ENCODE peak calls at places on chromosomes 16 and 17, in ten cellular contexts. S is adrenal gland, X is bronchial epithelial cell, K is Peyer's patch, L is OCI-LY7, P is NCI-H1930, Y is AG04449, Z is neuronal stem cell, C is AG09319, W is G401. I is an unnamed sample.

GRCh38 chr16:4410335-4411075 is 5.9 kb downstream of the CORO7 start:
- DNase-seq in W (no peak), S (no peak), C (peak), L (no peak), Z (no peak), X (no peak), P (no peak), Y (peak), K (peak), I (no peak)

GRCh38 chr17:79290726-79291125 is 216.1 kb downstream of the ENGASE start:
- DNase-seq in C (no peak), S (no peak), Y (no peak), W (no peak), X (no peak), L (no peak), P (no peak), Z (no peak), K (no peak), I (no peak)

GRCh38 chr16:75433732-75434413 is 570 bp upstream of the CFDP1 start:
- DNase-seq in K (peak), W (peak), C (peak), X (peak), P (peak), L (no peak), S (peak), Z (no peak), Y (peak), I (no peak)

GRCh38 chr17:41810659-41811548 is 845 bp downstream of the P3H4 start:
- DNase-seq in L (no peak), P (no peak), C (no peak), S (peak), X (no peak), W (no peak), Y (no peak), K (no peak), Z (no peak), I (no peak)

GRCh38 chr17:76797441-76797840 is 59.5 kb downstream of the MFSD11 start:
- DNase-seq in P (no peak), X (no peak), Y (no peak), W (no peak), L (no peak), Z (no peak), C (no peak), S (no peak), K (no peak), I (no peak)

GRCh38 chr16:87278191-87279093 is 38.8 kb downstream of the C16orf95 start:
- DNase-seq in C (peak), P (no peak), Y (peak), W (peak), L (peak), S (peak), X (peak), K (peak), Z (peak), I (no peak)

GRCh38 chr17:18037482-18037881 is 1.5 kb downstream of the ATPAF2 start:
- DNase-seq in X (no peak), C (no peak), Z (no peak), K (no peak), W (no peak), S (no peak), P (no peak), Y (no peak), L (peak), I (no peak)

GRCh38 chr16:4404247-4404966 is 12.0 kb downstream of the CORO7 start:
- DNase-seq in Z (no peak), Y (no peak), W (peak), C (no peak), P (no peak), L (peak), X (peak), S (no peak), K (peak), I (no peak)

GRCh38 chr17:76725580-76726230 is 701 bp downstream of the JMJD6 start:
- DNase-seq in X (no peak), P (no peak), Z (no peak), K (peak), W (no peak), L (peak), Y (no peak), C (no peak), S (peak), I (peak)

GRCh38 chr17:74862108-74862901 is 2.6 kb upstream of the GRIN2C start:
- DNase-seq in P (no peak), C (peak), L (peak), W (peak), S (peak), K (peak), Z (peak), X (no peak), Y (no peak), I (no peak)

GRCh38 chr16:30028438-30029093 is 2.5 kb downstream of the TLCD3B start:
- DNase-seq in X (no peak), L (no peak), S (no peak), C (no peak), Z (peak), W (peak), K (no peak), Y (no peak), P (no peak), I (no peak)

GRCh38 chr16:51161440-51162195 is 10.5 kb upstream of the SALL1 start:
- DNase-seq in L (no peak), S (no peak), P (no peak), W (no peak), C (no peak), X (no peak), Z (no peak), Y (no peak), K (no peak), I (no peak)

GRCh38 chr16:397736-398332 is 835 bp downstream of the NME4 start:
- DNase-seq in Y (no peak), C (peak), S (peak), W (peak), Z (peak), P (peak), X (peak), L (peak), K (peak), I (no peak)

GRCh38 chr16:50386139-50386538 is 17.4 kb upstream of the BRD7 start:
- DNase-seq in S (no peak), X (no peak), Z (no peak), W (peak), L (no peak), P (no peak), C (no peak), K (no peak), Y (no peak), I (no peak)

GRCh38 chr16:3695610-3696369 is 21.5 kb downstream of the TRAP1 start:
- DNase-seq in C (no peak), Y (no peak), W (peak), X (no peak), L (no peak), S (no peak), Z (no peak), K (no peak), P (no peak), I (no peak)

GRCh38 chr17:42695500-42695899 is 13.2 kb downstream of the CNTNAP1 start:
- DNase-seq in K (no peak), P (no peak), L (no peak), X (no peak), S (no peak), C (no peak), Y (no peak), Z (no peak), W (no peak), I (no peak)

GRCh38 chr17:42404326-42405055 is 16.2 kb upstream of the STAT3 start:
- DNase-seq in W (no peak), X (no peak), Y (no peak), C (no peak), P (no peak), S (no peak), L (no peak), Z (no peak), K (no peak), I (no peak)

GRCh38 chr17:64377769-64378282 is 12.8 kb downstream of the PECAM1 start:
- DNase-seq in K (no peak), Z (no peak), S (no peak), L (no peak), P (no peak), W (no peak), Y (no peak), X (no peak), C (no peak), I (no peak)

GRCh38 chr17:32445976-32446375 is 1.7 kb downstream of the PSMD11 start:
- DNase-seq in P (no peak), Z (no peak), W (no peak), K (no peak), S (no peak), X (peak), Y (no peak), L (peak), C (no peak), I (no peak)

GRCh38 chr16:74726736-74727135 is 26.1 kb upstream of the MLKL start:
- DNase-seq in Y (no peak), K (no peak), Z (no peak), C (no peak), S (no peak), X (no peak), W (no peak), L (peak), P (no peak), I (no peak)

GRCh38 chr16:85300451-85300968 is 188.2 kb upstream of the CIBAR2 start:
- DNase-seq in X (peak), C (no peak), P (no peak), S (no peak), K (no peak), W (peak), Y (no peak), L (no peak), Z (no peak), I (no peak)

GRCh38 chr17:77479372-77479781 is 338.6 kb downstream of the SEC14L1 start:
- DNase-seq in C (no peak), Y (no peak), K (no peak), S (no peak), Z (no peak), X (no peak), P (no peak), L (peak), W (no peak), I (no peak)

GRCh38 chr17:68310141-68310540 is 18.8 kb downstream of the ARSG start:
- DNase-seq in S (no peak), C (no peak), Z (no peak), L (no peak), X (peak), P (no peak), Y (no peak), W (no peak), K (no peak), I (no peak)

GRCh38 chr17:72122002-72122310 is 1.1 kb downstream of the SOX9 start:
- DNase-seq in P (no peak), Z (no peak), K (no peak), W (no peak), C (no peak), L (no peak), X (no peak), Y (no peak), S (no peak), I (no peak)

GRCh38 chr17:66073384-66073783 is 118.5 kb downstream of the CEP112 start:
- DNase-seq in C (no peak), S (no peak), Y (no peak), K (no peak), Z (no peak), L (no peak), P (no peak), X (no peak), W (no peak), I (no peak)

GRCh38 chr16:10447289-10447688 is 61.4 kb downstream of the ATF7IP2 start:
- DNase-seq in C (no peak), W (no peak), P (no peak), S (no peak), Y (no peak), K (no peak), L (no peak), Z (no peak), X (no peak), I (no peak)

GRCh38 chr16:50706250-50706649 is 12.8 kb downstream of the NOD2 start:
- DNase-seq in X (no peak), L (no peak), W (no peak), S (no peak), Y (no peak), C (no peak), Z (no peak), K (no peak), P (no peak), I (no peak)

GRCh38 chr16:81467815-81468214 is 23.2 kb downstream of the CMIP start:
- DNase-seq in K (no peak), S (no peak), C (no peak), Z (no peak), W (no peak), Y (no peak), X (no peak), L (no peak), P (no peak), I (no peak)

GRCh38 chr16:85465328-85466307 is 147.5 kb upstream of the GSE1 start:
- DNase-seq in W (peak), Z (no peak), C (peak), P (no peak), K (no peak), L (no peak), X (peak), S (peak), Y (no peak), I (no peak)